ENCODE peak calls at places on chromosomes 11 and 22, in seven cellular contexts. N is transverse colon, F is AG09309, W is kidney, A is AG04450, Q is neural progenitor cell, H is OCI-LY7. D is an unnamed sample.

GRCh38 chr11:120182790-120183491 is 27.9 kb upstream of the OAF start:
- DNase-seq in W (peak; percentile 48), N (peak; percentile 78), F (no peak), A (no peak), H (peak; percentile 4), Q (no peak), D (no peak)

GRCh38 chr11:43810929-43811596 is 69.6 kb upstream of the ALKBH3 start:
- DNase-seq in H (no peak), N (no peak), A (no peak), F (no peak), W (no peak), Q (no peak), D (no peak)

GRCh38 chr11:14422052-14422813 is 63.2 kb upstream of the RRAS2 start:
- DNase-seq in A (peak; percentile 100), W (peak; percentile 96), F (peak; percentile 96), N (peak; percentile 66), Q (peak; percentile 81), H (no peak), D (no peak)

GRCh38 chr11:59981106-59981770 is 17.4 kb downstream of the OOSP4A start:
- DNase-seq in N (no peak), H (no peak), Q (no peak), W (no peak), A (no peak), F (no peak), D (no peak)

GRCh38 chr11:106304274-106304673 is 226.8 kb downstream of the AASDHPPT start:
- DNase-seq in Q (no peak), F (peak; percentile 7), W (no peak), H (no peak), A (peak; percentile 23), N (no peak), D (no peak)

GRCh38 chr22:39559456-39560105 is 11.0 kb upstream of the CACNA1I start:
- DNase-seq in F (no peak), H (peak; percentile 22), Q (peak; percentile 67), A (no peak), W (no peak), N (no peak), D (no peak)

GRCh38 chr11:119483341-119483880 is 60.4 kb upstream of the THY1 start:
- DNase-seq in A (no peak), Q (no peak), H (no peak), F (no peak), N (no peak), W (no peak), D (no peak)

GRCh38 chr11:61589961-61590360 is 9.1 kb upstream of the SYT7 start:
- DNase-seq in W (no peak), H (no peak), A (no peak), Q (no peak), F (no peak), N (no peak), D (no peak)

GRCh38 chr11:68302256-68303054 is 9.9 kb upstream of the LRP5 start:
- DNase-seq in N (peak; percentile 84), H (no peak), A (no peak), Q (no peak), W (no peak), F (no peak), D (no peak)

GRCh38 chr11:43360361-43361032 is 1.8 kb downstream of the TTC17 start:
- DNase-seq in A (no peak), F (no peak), H (peak; percentile 13), N (no peak), W (no peak), Q (no peak), D (no peak)

GRCh38 chr11:15707971-15708370 is 593.2 kb downstream of the INSC start:
- DNase-seq in W (peak; percentile 89), N (peak; percentile 17), F (no peak), H (no peak), Q (peak; percentile 9), A (no peak), D (no peak)

GRCh38 chr11:128695539-128696221 is 1.8 kb downstream of the FLI1 start:
- DNase-seq in N (peak; percentile 54), F (no peak), H (peak; percentile 78), Q (no peak), A (no peak), W (peak; percentile 62), D (peak; percentile 51)
- H3K4me3 ChIP-seq in N (peak overlapping the region; percentile 53), F (peak overlapping the region; percentile 79), H (peak overlapping the region; percentile 79), Q (peak overlapping the region; percentile 53), A (peak overlapping the region; percentile 74), W (peak overlapping the region; percentile 54), D (peak overlapping the region; percentile 77)

GRCh38 chr11:111846063-111846462 is 25.3 kb downstream of the ALG9 start:
- DNase-seq in F (no peak), Q (no peak), A (no peak), N (no peak), W (no peak), H (no peak), D (no peak)
- H3K4me3 ChIP-seq in F (no peak overlapping the region), Q (no peak overlapping the region), A (no peak overlapping the region), N (no peak overlapping the region), W (no peak overlapping the region), H (no peak overlapping the region), D (no peak overlapping the region)

GRCh38 chr11:132072880-132073213 is 702.4 kb downstream of the NTM start:
- DNase-seq in N (no peak), W (no peak), Q (no peak), H (no peak), A (no peak), F (no peak), D (no peak)
- H3K4me3 ChIP-seq in N (no peak overlapping the region), W (no peak overlapping the region), Q (no peak overlapping the region), H (no peak overlapping the region), A (no peak overlapping the region), F (no peak overlapping the region), D (no peak overlapping the region)

DNA sequence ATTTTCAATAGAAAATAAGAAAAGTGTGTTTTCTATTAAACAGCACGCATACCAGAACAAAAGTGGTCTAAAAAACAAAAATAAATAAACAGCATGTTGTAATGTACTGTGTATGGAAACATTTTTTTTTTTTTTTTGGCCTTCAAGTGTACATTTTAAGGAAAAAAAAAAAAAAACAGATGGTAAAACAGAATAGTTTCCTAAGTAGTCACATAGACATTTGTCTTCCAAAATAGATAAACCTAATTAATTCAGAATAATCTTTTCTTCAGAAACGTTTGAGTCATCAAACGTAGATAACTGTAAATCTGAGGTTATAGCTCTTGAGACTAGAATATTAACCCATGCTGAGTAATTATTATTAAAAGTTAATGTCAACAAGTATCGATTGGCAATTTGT is 396 bp upstream of the CFAP300 start:
- DNase-seq in A (no peak), H (no peak), F (peak; percentile 16), Q (no peak), N (no peak), W (no peak), D (no peak)
- H3K4me3 ChIP-seq in A (peak overlapping the region; percentile 65), H (no peak overlapping the region), F (peak overlapping the region; percentile 73), Q (peak overlapping the region; percentile 40), N (peak overlapping the region; percentile 45), W (peak overlapping the region; percentile 64), D (no peak overlapping the region)

DNA sequence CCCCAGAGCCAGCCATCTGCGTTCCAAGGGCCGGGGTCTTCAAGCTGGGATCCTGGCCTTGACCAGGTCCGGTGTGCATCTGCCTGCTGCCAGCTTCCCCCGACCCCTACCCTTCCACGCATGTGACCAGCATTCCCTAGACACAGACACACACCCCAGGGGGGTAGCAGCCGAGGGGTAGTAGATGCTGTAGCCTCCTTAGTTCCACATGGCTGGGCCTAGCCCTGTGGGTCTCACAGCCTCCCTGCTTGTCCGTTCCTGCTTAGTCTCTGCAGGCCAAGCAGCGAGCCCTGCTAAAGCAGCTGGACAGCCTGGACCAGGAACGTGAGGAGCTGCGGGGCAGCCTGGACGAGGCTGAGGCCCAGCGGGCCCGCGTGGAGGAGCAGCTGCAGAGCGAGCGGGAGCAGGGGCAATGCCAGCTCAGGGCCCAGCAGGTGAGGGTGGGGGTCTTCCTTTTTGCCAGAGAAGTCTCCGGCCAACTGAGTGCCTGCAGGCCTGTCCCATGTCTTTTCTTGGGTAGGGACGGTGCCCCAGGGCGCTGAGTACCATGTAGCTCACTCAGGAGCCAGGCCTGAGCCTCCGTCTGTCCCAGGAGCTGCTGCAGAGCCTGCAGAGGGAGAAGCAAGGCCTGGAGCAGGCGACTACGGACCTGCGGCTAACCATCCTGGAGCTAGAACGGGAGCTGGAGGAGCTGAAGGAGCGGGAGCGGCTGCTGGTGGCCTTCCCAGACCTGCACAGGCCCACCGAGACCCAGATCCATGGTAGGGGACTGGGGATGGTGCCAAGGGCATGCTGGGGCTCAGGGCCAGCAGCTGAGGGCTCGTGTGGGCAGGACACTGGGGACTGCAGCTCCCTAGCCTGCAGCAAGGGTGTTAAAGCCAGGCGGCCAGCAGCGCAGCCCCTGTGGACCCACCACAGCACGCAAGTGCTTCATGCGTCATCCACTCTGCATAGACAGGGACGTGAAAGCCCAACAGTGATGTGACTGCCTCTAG is 13.6 kb downstream of the RNF215 start:
- DNase-seq in F (no peak), W (no peak), Q (peak; percentile 27), H (no peak), A (no peak), N (no peak), D (no peak)
- H3K4me3 ChIP-seq in F (no peak overlapping the region), W (no peak overlapping the region), Q (no peak overlapping the region), H (no peak overlapping the region), A (no peak overlapping the region), N (no peak overlapping the region), D (no peak overlapping the region)

GRCh38 chr22:45857519-45857918 is 119.4 kb downstream of the WNT7B start:
- DNase-seq in A (no peak), Q (no peak), N (no peak), W (no peak), H (no peak), F (no peak), D (no peak)

GRCh38 chr22:45848904-45849303 is 128.1 kb downstream of the WNT7B start:
- DNase-seq in H (no peak), F (no peak), N (no peak), W (no peak), Q (no peak), A (no peak), D (no peak)

GRCh38 chr22:45846952-45847351 is 130.0 kb downstream of the WNT7B start:
- DNase-seq in A (no peak), N (no peak), W (no peak), H (no peak), Q (peak; percentile 65), F (no peak), D (no peak)

GRCh38 chr22:45855961-45856360 is 121.0 kb downstream of the WNT7B start:
- DNase-seq in W (no peak), F (no peak), H (no peak), A (no peak), N (no peak), Q (no peak), D (no peak)

GRCh38 chr22:45852826-45853225 is 124.1 kb downstream of the WNT7B start:
- DNase-seq in W (no peak), H (peak; percentile 12), Q (no peak), F (no peak), N (no peak), A (no peak), D (no peak)
- H3K4me3 ChIP-seq in W (no peak overlapping the region), H (no peak overlapping the region), Q (no peak overlapping the region), F (no peak overlapping the region), N (no peak overlapping the region), A (no peak overlapping the region), D (no peak overlapping the region)

D was measured in CD4-positive, alpha-beta memory T cell.